ENCODE peak calls at places on chromosome 15, in eight cellular contexts. J is stomach, E is upper lobe of right lung, P is suprapubic skin, Y is IMR-90, Z is cardiac fibroblast, A is fibroblast of pulmonary artery, I is endodermal cell. N is an unnamed sample.

GRCh38 chr15:28456476-28457395 is 76.0 kb downstream of the GOLGA8G start:
- DNase-seq in Y (peak; percentile 0), I (peak; percentile 62), P (peak; percentile 82), Z (no peak), E (peak; percentile 64), A (no peak), J (no peak), N (no peak)

GRCh38 chr15:94910166-94910565 is 678.8 kb downstream of the MCTP2 start:
- DNase-seq in A (no peak), I (no peak), Y (no peak), P (no peak), J (no peak), E (no peak), Z (no peak), N (no peak)

GRCh38 chr15:40985541-40986330 is 32.5 kb downstream of the CHAC1 start:
- DNase-seq in A (peak; percentile 15), P (no peak), E (no peak), Y (peak; percentile 73), J (no peak), Z (no peak), I (no peak), N (peak; percentile 53)

GRCh38 chr15:101614761-101615160 is 37.4 kb downstream of the TM2D3 start:
- DNase-seq in J (no peak), A (no peak), E (no peak), I (no peak), P (no peak), Z (no peak), Y (no peak), N (no peak)

GRCh38 chr15:46091860-46092450 is 457.1 kb downstream of the SQOR start:
- DNase-seq in E (no peak), A (peak; percentile 57), P (no peak), J (no peak), Y (peak; percentile 47), I (peak; percentile 77), Z (peak; percentile 10), N (peak; percentile 8)

GRCh38 chr15:55379095-55379494 is 29.1 kb downstream of the CCPG1 start:
- DNase-seq in A (no peak), J (no peak), P (no peak), Z (no peak), Y (no peak), I (no peak), E (no peak), N (no peak)

GRCh38 chr15:88571153-88572029 is 24.9 kb upstream of the DET1 start:
- DNase-seq in Y (no peak), Z (no peak), I (no peak), E (no peak), J (no peak), P (no peak), A (no peak), N (no peak)

GRCh38 chr15:94924057-94924456 is 692.7 kb downstream of the MCTP2 start:
- DNase-seq in A (no peak), P (no peak), Y (no peak), J (no peak), I (no peak), E (no peak), Z (peak; percentile 7), N (no peak)

GRCh38 chr15:51424780-51425179 is 83.3 kb downstream of the GLDN start:
- DNase-seq in P (no peak), A (no peak), Z (no peak), I (no peak), Y (no peak), E (no peak), J (no peak), N (no peak)

GRCh38 chr15:58081446-58081845 is 15.9 kb upstream of the ALDH1A2 start:
- DNase-seq in I (no peak), Z (no peak), E (no peak), P (no peak), J (no peak), Y (no peak), A (no peak), N (peak; percentile 55)

GRCh38 chr15:71072423-71072822 is 42.8 kb upstream of the THSD4 start:
- DNase-seq in E (no peak), A (no peak), I (no peak), J (no peak), Z (no peak), P (no peak), Y (no peak), N (no peak)

GRCh38 chr15:100180921-100181320 is 160.9 kb downstream of the ADAMTS17 start:
- DNase-seq in P (no peak), E (no peak), Z (no peak), Y (no peak), A (no peak), I (no peak), J (no peak), N (no peak)

GRCh38 chr15:49863431-49864205 is 242.8 kb downstream of the DTWD1 start:
- DNase-seq in A (peak; percentile 72), Y (peak; percentile 91), J (no peak), Z (peak; percentile 79), P (no peak), E (no peak), I (no peak), N (peak; percentile 96)

GRCh38 chr15:57158589-57158988 is 217.7 kb upstream of the CGNL1 start:
- DNase-seq in I (no peak), Y (peak; percentile 48), J (no peak), Z (peak; percentile 59), E (no peak), P (no peak), A (no peak), N (peak; percentile 57)

GRCh38 chr15:45148076-45149059 is 18.6 kb downstream of the DUOX1 start:
- DNase-seq in Y (no peak), J (no peak), Z (no peak), I (no peak), A (no peak), P (no peak), E (peak; percentile 53), N (no peak)

GRCh38 chr15:68578175-68578959 is 426 bp upstream of the CORO2B start:
- DNase-seq in P (peak; percentile 88), E (peak; percentile 82), Z (peak; percentile 77), A (peak; percentile 65), Y (peak; percentile 71), J (peak; percentile 48), I (peak; percentile 84), N (peak; percentile 63)

GRCh38 chr15:30921781-30922371 is 18.2 kb downstream of the FAN1 start:
- DNase-seq in A (no peak), Z (peak; percentile 19), Y (no peak), I (peak; percentile 61), E (no peak), P (no peak), J (peak; percentile 54), N (no peak)

GRCh38 chr15:60618206-60618605 is 139.3 kb upstream of the ICE2 start:
- DNase-seq in Z (no peak), I (no peak), A (no peak), J (no peak), P (no peak), Y (no peak), E (no peak), N (no peak)

GRCh38 chr15:68277131-68277604 is 377 bp upstream of the FEM1B start:
- DNase-seq in E (no peak), J (no peak), I (no peak), Y (peak; percentile 48), Z (peak; percentile 79), P (no peak), A (peak; percentile 69), N (peak; percentile 59)

DNA sequence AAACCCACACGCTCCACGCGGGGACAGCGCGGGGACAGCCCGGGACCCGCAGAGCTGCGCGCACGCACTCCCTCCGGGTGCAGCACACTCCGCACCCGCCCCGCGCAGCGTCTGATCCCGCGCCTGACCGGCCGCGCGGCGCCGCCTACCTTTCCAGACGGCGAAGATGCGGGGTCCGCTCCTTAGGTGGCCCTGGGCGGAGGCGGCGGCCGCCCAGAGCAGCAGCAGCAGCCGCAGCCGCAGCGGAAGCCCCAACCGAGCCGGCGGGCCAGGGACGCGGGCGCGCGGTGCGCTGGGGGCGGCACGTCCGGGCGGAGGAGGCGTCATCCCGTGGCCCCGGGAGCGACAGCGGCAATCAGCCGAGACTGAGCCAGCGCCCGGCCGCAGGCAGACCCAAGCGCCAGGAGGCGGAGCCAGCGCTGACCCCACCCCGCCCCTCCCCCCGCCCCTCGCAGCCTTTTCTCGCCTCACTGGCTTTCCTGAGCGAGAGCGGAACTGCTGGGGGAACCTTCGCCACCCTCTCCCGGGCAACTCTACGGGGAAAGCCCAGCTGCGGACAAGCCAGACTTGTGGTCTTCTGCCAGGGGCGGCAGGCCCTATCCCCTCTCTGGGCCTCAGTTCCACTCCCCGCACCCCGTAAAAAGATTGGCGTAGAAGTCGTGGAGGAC is at the start of gene SEMA7A:
- DNase-seq in I (peak; percentile 98), A (peak; percentile 62), Y (peak; percentile 71), Z (peak; percentile 78), P (no peak), E (peak; percentile 92), J (peak; percentile 83), N (peak; percentile 68)
- TF ChIP-seq CTCF in I (no peak), A (no peak), Y (no peak), Z (no peak), P (no peak), E (no peak), J (no peak), N (no peak)

DNA sequence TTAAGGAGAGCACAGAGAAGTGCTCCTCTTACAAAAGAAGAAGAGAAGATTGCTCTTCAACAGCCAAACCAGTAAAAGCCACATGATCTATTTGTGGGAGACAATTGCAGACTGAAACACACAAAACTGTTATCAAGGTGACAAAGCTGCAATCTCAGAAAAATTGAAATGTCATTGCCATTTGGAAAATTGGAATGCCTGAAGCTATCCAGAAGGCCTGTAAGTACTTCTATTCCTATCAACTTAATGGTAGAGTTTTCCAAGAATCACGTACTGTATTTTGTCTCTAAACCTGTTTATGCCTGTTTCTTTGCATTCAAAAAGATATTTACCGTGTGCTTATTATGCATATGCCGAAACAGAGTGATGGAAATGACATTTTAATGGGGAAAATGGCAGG is 204.7 kb downstream of the GREM1 start:
- DNase-seq in Z (no peak), P (no peak), I (no peak), A (no peak), Y (no peak), E (no peak), J (no peak), N (no peak)
- H3K4me3 ChIP-seq in Z (no peak overlapping the region), P (no peak overlapping the region), I (no peak overlapping the region), A (no peak overlapping the region), Y (no peak overlapping the region), E (no peak overlapping the region), J (no peak overlapping the region), N (no peak overlapping the region)

DNA sequence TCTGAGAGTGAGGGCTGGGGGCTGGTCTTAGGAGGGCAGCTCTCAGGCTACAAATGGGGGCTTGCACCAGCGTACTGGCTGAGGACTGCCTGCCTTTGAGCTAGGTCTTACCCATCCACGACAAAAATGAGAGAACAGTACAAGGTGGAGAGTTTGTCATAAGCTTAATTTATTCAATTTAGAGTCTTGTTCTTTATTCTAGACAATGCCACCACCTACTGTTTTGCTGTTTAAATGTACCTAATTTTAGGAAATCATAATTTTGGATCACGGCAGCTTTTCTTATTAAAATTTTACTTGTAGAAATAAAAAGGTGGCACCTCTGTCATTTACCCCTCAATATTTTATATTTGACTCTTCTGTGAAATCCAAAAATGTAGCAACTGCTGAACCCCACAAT is 88.4 kb downstream of the SLCO3A1 start:
- DNase-seq in Y (no peak), Z (peak; percentile 42), I (no peak), E (no peak), P (no peak), A (peak; percentile 36), J (no peak), N (peak; percentile 30)
- TF ChIP-seq CTCF in Y (no peak), Z (no peak), I (no peak), E (peak; percentile 5), P (no peak), A (no peak), J (no peak), N (no peak)

GRCh38 chr15:96353378-96353930 is 23.0 kb downstream of the NR2F2 start:
- DNase-seq in J (no peak), Y (no peak), E (no peak), Z (no peak), I (no peak), A (no peak), P (no peak), N (no peak)
- H3K4me3 ChIP-seq in J (peak overlapping the region; percentile 67), Y (peak overlapping the region; percentile 71), E (peak overlapping the region; percentile 55), Z (peak overlapping the region; percentile 72), I (peak overlapping the region; percentile 72), A (peak overlapping the region; percentile 67), P (peak overlapping the region; percentile 60), N (peak overlapping the region; percentile 70)